ENCODE peak calls at places on chromosomes 2 and 18, in ten cellular contexts. Y is heart left ventricle, J is SK-N-SH, C is astrocyte of the spinal cord, U is OCI-LY7, W is sigmoid colon, N is right lobe of liver, X is uterus, B is IMR-90, E is A673. I is an unnamed sample.

GRCh38 chr2:159013103-159013502 is 44.7 kb downstream of the TANC1 start:
- DNase-seq in C (no peak), Y (no peak), U (no peak), X (no peak), N (no peak), J (no peak), E (no peak), W (no peak), B (no peak), I (no peak)

GRCh38 chr2:129661942-129662341 is 317.5 kb upstream of the RAB6C start:
- DNase-seq in X (no peak), W (no peak), B (no peak), Y (no peak), E (peak), J (no peak), C (no peak), N (no peak), U (no peak), I (no peak)

GRCh38 chr2:241000831-241001321 is 2.5 kb downstream of the SNED1 start:
- DNase-seq in E (no peak), N (no peak), C (no peak), Y (peak), W (peak), J (no peak), U (no peak), X (no peak), B (no peak), I (no peak)

GRCh38 chr2:105118960-105119359 is 81.1 kb downstream of the MRPS9 start:
- DNase-seq in U (no peak), J (no peak), W (no peak), X (no peak), N (no peak), B (no peak), E (no peak), C (no peak), Y (no peak), I (no peak)

GRCh38 chr18:46622999-46623398 is 34.0 kb downstream of the LOXHD1 start:
- DNase-seq in B (peak), C (peak), N (no peak), E (peak), U (peak), J (peak), W (no peak), Y (no peak), X (no peak), I (no peak)

GRCh38 chr2:62741954-62742722 is 36.6 kb downstream of the EHBP1 start:
- DNase-seq in N (no peak), C (no peak), B (no peak), Y (no peak), E (no peak), W (no peak), J (no peak), X (no peak), U (no peak), I (no peak)

GRCh38 chr2:207879536-207879935 is 109.8 kb upstream of the FZD5 start:
- DNase-seq in B (peak), X (no peak), W (no peak), C (peak), N (no peak), J (no peak), U (no peak), Y (no peak), E (peak), I (no peak)

GRCh38 chr18:55331301-55331700 is 256.7 kb downstream of the TCF4 start:
- DNase-seq in J (no peak), N (no peak), E (no peak), X (no peak), Y (no peak), B (no peak), C (no peak), U (no peak), W (no peak), I (no peak)

GRCh38 chr2:129011466-129012061 is 692.9 kb upstream of the HS6ST1 start:
- DNase-seq in N (no peak), W (no peak), J (no peak), U (no peak), C (no peak), X (no peak), Y (no peak), B (no peak), E (no peak), I (no peak)

GRCh38 chr18:43192408-43192807 is 76.9 kb upstream of the RIT2 start:
- DNase-seq in C (peak), E (no peak), X (no peak), J (no peak), U (no peak), N (no peak), Y (no peak), B (no peak), W (no peak), I (no peak)

GRCh38 chr18:25457636-25458035 is 105.7 kb upstream of the ZNF521 start:
- DNase-seq in X (no peak), U (no peak), B (peak), N (no peak), E (no peak), C (no peak), Y (no peak), W (no peak), J (no peak), I (no peak)

GRCh38 chr18:57915848-57916596 is 112.9 kb upstream of the ATP8B1 start:
- DNase-seq in B (peak), X (no peak), U (peak), Y (no peak), N (no peak), W (no peak), C (no peak), E (no peak), J (peak), I (peak)

GRCh38 chr18:42196651-42197050 is 241.6 kb downstream of the PIK3C3 start:
- DNase-seq in W (no peak), U (no peak), Y (no peak), X (no peak), C (peak), E (no peak), N (no peak), B (peak), J (no peak), I (no peak)

GRCh38 chr2:200301953-200302628 is 4.4 kb upstream of the SPATS2L start:
- DNase-seq in E (no peak), N (no peak), U (no peak), C (no peak), B (peak), Y (no peak), J (no peak), X (no peak), W (no peak), I (no peak)

GRCh38 chr2:7146151-7146550 is 228.9 kb downstream of the RNF144A start:
- DNase-seq in W (no peak), E (no peak), N (no peak), Y (no peak), U (no peak), C (no peak), J (no peak), B (no peak), X (no peak), I (no peak)

DNA sequence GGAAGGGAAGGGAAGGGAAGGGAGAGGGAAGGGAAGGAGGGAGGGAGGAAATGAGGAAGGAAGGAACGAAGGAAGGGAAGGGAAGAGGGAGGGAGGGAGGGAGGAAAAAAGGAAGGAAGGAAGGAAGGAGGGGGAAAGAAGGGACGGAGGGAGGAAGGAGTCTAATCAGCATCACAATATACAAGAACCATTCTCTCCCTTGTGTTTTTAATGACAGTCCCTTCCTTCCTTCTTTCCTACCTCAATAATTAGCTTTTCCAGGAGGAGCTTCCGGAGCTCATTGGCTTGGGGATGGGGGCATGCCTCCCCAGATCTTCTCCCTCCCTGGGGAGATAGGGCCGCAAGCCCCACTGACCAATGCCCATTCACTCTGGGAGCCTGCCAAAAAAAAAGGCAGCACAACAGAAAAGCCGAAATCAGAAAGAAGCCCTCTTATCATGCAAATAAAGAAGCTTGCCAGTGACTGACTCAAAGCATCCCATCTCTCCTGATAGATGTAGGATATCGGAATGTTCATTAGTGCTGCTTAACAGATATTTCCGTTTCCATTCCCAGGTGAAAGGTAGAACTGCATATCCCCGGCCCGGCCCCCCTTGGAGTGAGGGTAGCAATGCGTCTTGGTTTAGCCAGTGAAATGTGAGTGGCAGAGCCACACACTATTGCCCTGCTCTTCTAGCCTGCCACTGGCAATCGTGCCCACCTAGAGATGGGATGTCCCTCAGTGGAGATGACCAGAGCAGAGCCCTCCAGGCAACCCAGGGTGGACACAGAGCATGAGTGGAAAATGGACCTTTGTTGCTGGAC is 17.8 kb upstream of the SMAD7 start:
- DNase-seq in J (no peak), E (no peak), N (no peak), U (no peak), C (no peak), X (no peak), B (no peak), Y (no peak), W (no peak), I (no peak)
- H3K4me3 ChIP-seq in J (no peak), E (no peak), N (no peak), U (no peak), C (no peak), X (no peak), B (no peak), Y (no peak), W (no peak), I (no peak)

GRCh38 chr2:183093857-183094657 is 15.5 kb downstream of the DUSP19 start:
- DNase-seq in N (no peak), B (peak), J (no peak), C (peak), X (no peak), W (no peak), E (peak), U (no peak), Y (no peak), I (no peak)
- TF ChIP-seq CTCF in N (peak), B (peak), J (peak), C (peak), X (no peak), W (no peak), E (peak), U (no peak), Y (peak), I (no peak)

GRCh38 chr2:75707901-75708300 is 2.8 kb downstream of the GCFC2 start:
- DNase-seq in X (no peak), Y (no peak), U (no peak), W (no peak), J (no peak), B (peak), C (peak), N (no peak), E (no peak), I (no peak)

GRCh38 chr2:75705921-75706320 is 4.8 kb downstream of the GCFC2 start:
- DNase-seq in E (no peak), N (no peak), C (peak), U (no peak), W (no peak), Y (no peak), J (no peak), X (no peak), B (peak), I (no peak)

GRCh38 chr2:75710220-75710576 is 517 bp downstream of the GCFC2 start:
- DNase-seq in N (no peak), E (no peak), W (no peak), X (no peak), U (no peak), B (no peak), Y (no peak), C (no peak), J (no peak), I (no peak)

GRCh38 chr2:75710577-75711253 is at the start of gene GCFC2:
- DNase-seq in B (peak), J (peak), C (peak), Y (peak), U (peak), N (peak), E (peak), W (peak), X (peak), I (peak)

DNA sequence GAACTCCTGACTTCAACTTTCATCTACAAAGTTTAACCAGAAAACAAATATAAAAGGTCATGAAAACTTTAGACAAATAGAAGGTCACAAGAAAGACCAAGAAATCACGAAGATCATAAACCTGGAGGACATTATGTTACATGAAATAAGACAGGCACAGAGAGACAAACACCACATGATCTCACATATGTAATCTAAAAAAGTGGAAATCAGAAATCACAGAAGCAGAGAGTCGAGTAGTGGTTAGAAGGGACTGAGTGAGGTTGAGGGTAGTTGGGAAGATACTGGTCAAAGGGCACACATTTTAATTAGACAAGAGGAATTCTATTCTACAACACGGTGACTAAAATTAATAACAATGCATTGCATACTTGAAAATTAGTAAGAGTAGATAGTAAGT is 1.4 kb downstream of the GCFC2 start:
- DNase-seq in W (no peak), X (no peak), Y (no peak), N (no peak), U (peak), E (no peak), B (no peak), C (no peak), J (no peak), I (no peak)
- H3K4me3 ChIP-seq in W (peak), X (peak), Y (peak), N (peak), U (peak), E (peak), B (no peak), C (no peak), J (no peak), I (peak)

GRCh38 chr2:16487686-16488085 is 177.9 kb downstream of the CYRIA start:
- DNase-seq in W (no peak), B (peak), X (no peak), Y (peak), N (no peak), U (no peak), E (peak), J (peak), C (peak), I (peak)
- TF ChIP-seq CTCF in W (no peak), B (peak), X (no peak), Y (peak), N (peak), U (peak), E (peak), J (no peak), C (no peak), I (peak)

DNA sequence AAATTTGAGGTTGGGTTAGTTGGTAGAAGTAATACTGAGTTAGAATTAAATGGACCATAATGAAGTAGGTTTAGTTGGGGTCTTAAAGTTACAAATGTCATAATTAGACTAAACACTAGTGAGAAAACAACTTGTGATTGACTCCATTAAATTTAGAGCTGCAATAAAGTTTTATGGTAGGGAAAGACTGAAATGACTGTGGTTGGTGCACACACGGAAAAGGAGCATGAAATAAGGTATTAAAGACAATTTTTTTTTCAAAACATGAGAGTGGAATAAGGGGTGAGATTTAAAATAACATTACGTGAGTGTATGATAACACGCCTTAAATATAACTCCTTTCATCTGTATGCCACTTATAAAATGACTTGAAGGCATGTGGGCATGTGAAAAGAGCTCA is 1.5 kb downstream of the FRZB start:
- DNase-seq in E (no peak), X (no peak), W (no peak), N (no peak), Y (no peak), J (no peak), U (no peak), C (no peak), B (no peak), I (no peak)
- H3K4me3 ChIP-seq in E (peak), X (no peak), W (no peak), N (no peak), Y (peak), J (no peak), U (no peak), C (no peak), B (no peak), I (no peak)

DNA sequence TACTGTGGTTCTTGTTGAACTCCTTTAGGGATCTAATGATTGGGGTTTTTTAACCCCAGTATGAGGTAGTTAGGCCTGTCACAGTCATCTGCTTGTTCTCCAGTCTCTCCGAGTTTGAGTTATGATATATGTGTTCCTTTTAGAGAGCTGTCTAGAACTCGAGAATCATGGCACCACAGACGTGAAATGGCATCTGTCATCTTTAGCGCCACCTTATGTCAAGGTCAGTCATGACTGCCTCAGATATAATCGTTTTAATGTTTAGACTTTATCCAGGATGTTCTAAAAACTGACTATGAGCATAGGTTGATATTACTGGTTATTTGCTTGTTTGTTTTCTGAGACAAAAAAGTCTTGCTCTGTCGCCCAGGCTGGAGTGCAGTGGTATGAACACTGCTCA is 112.2 kb downstream of the CEP192 start:
- DNase-seq in E (peak), N (no peak), W (no peak), J (no peak), Y (no peak), U (peak), X (no peak), B (no peak), C (no peak), I (no peak)
- TF ChIP-seq CTCF in E (peak), N (no peak), W (no peak), J (peak), Y (peak), U (peak), X (no peak), B (peak), C (peak), I (peak)

I was measured in WERI-Rb-1.